ENCODE peak calls at places on chromosomes 11 and 22, in four cellular contexts. X is cardiac fibroblast, H is HFFc6, D is GM20000. P is an unnamed sample.
A peak's percentile ranks its signal among the peaks of the same experiment; 100 is the strongest.

GRCh38 chr11:99325807-99326206 is 305.1 kb downstream of the CNTN5 start:
- DNase-seq in X (peak; percentile 97), H (no peak), D (no peak), P (peak; percentile 98)

GRCh38 chr11:14443642-14444041 is 56.0 kb downstream of the COPB1 start:
- DNase-seq in X (peak; percentile 47), H (peak; percentile 79), D (no peak), P (peak; percentile 48)

GRCh38 chr11:47179655-47179991 is 2.9 kb upstream of the ARFGAP2 start:
- DNase-seq in X (peak; percentile 53), H (peak; percentile 33), D (peak; percentile 84), P (peak; percentile 63)

GRCh38 chr11:279040-279965 is 1.1 kb downstream of the NLRP6 start:
- DNase-seq in X (no peak), H (no peak), D (peak; percentile 49), P (no peak)

GRCh38 chr11:108558222-108558621 is 35.3 kb downstream of the EXPH5 start:
- DNase-seq in X (no peak), H (no peak), D (peak; percentile 49), P (no peak)

GRCh38 chr22:36375071-36375980 is 12.4 kb downstream of the MYH9 start:
- DNase-seq in X (peak; percentile 49), H (no peak), D (no peak), P (no peak)

GRCh38 chr22:29380032-29380781 is 8.2 kb downstream of the AP1B1 start:
- DNase-seq in X (peak; percentile 52), H (peak; percentile 82), D (no peak), P (no peak)

GRCh38 chr11:47667135-47667534 is 24.8 kb upstream of the MTCH2 start:
- DNase-seq in X (no peak), H (no peak), D (no peak), P (no peak)

GRCh38 chr11:78327945-78328344 is 89.7 kb downstream of the GAB2 start:
- DNase-seq in X (no peak), H (no peak), D (no peak), P (no peak)

GRCh38 chr11:24389575-24389974 is 107.3 kb upstream of the LUZP2 start:
- DNase-seq in X (no peak), H (no peak), D (no peak), P (no peak)

GRCh38 chr11:34570584-34570983 is 50.3 kb upstream of the EHF start:
- DNase-seq in X (peak; percentile 37), H (peak; percentile 13), D (no peak), P (peak; percentile 17)

GRCh38 chr11:119376197-119376847 is 5.2 kb downstream of the USP2 start:
- DNase-seq in X (no peak), H (no peak), D (no peak), P (no peak)

GRCh38 chr11:1036931-1037330 is 413 bp upstream of the MUC6 start:
- DNase-seq in X (no peak), H (no peak), D (no peak), P (no peak)

GRCh38 chr11:93330446-93330984 is at the start of gene DEUP1:
- DNase-seq in X (no peak), H (no peak), D (peak; percentile 33), P (peak; percentile 4)

GRCh38 chr22:39364646-39365405 is 15.0 kb downstream of the SYNGR1 start:
- DNase-seq in X (no peak), H (peak; percentile 50), D (no peak), P (no peak)

GRCh38 chr11:74255741-74256369 is 55.6 kb downstream of the P4HA3 start:
- DNase-seq in X (peak; percentile 79), H (peak; percentile 29), D (peak; percentile 70), P (peak; percentile 84)

GRCh38 chr11:117071344-117071787 is 26.9 kb downstream of the SIK3 start:
- DNase-seq in X (peak; percentile 24), H (no peak), D (no peak), P (peak; percentile 49)

GRCh38 chr22:31244044-31244942 is 32.2 kb downstream of the LIMK2 start:
- DNase-seq in X (peak; percentile 90), H (peak; percentile 63), D (no peak), P (peak; percentile 93)

GRCh38 chr22:22400099-22400498 is 108.4 kb downstream of the ZNF280B start:
- DNase-seq in X (no peak), H (no peak), D (no peak), P (no peak)

GRCh38 chr11:86106916-86107315 is 38.0 kb upstream of the PICALM start:
- DNase-seq in X (peak; percentile 61), H (peak; percentile 58), D (no peak), P (peak; percentile 9)

GRCh38 chr11:69014084-69014935 is 1.3 kb upstream of the MRGPRF start:
- DNase-seq in X (no peak), H (no peak), D (no peak), P (peak; percentile 34)

GRCh38 chr11:67288452-67289225 is 464 bp upstream of the ANKRD13D start:
- DNase-seq in X (peak; percentile 92), H (peak; percentile 79), D (peak; percentile 97), P (peak; percentile 95)

GRCh38 chr22:27651486-27651885 is 150.1 kb downstream of the MN1 start:
- DNase-seq in X (no peak), H (no peak), D (no peak), P (no peak)

GRCh38 chr11:118924591-118925585 is 838 bp downstream of the BCL9L start:
- DNase-seq in X (peak; percentile 43), H (no peak), D (peak; percentile 86), P (peak; percentile 53)

GRCh38 chr11:31820438-31820818 is 9.3 kb upstream of the PAX6 start:
- DNase-seq in X (no peak), H (no peak), D (peak; percentile 22), P (no peak)

GRCh38 chr11:67120456-67120855 is 1.4 kb downstream of the KDM2A start:
- DNase-seq in X (no peak), H (no peak), D (no peak), P (no peak)

GRCh38 chr11:117915219-117915618 is 14.0 kb downstream of the TMPRSS13 start:
- DNase-seq in X (no peak), H (no peak), D (no peak), P (no peak)

GRCh38 chr11:122668562-122669090 is 13.1 kb downstream of the UBASH3B start:
- DNase-seq in X (peak; percentile 95), H (peak; percentile 74), D (no peak), P (no peak)

GRCh38 chr11:2389344-2390026 is 11.1 kb upstream of the TSSC4 start:
- DNase-seq in X (no peak), H (no peak), D (no peak), P (no peak)

GRCh38 chr22:28232231-28232630 is 313.2 kb upstream of the PITPNB start:
- DNase-seq in X (no peak), H (no peak), D (no peak), P (peak; percentile 32)

GRCh38 chr11:19218801-19219460 is 17.1 kb upstream of the CSRP3 start:
- DNase-seq in X (no peak), H (no peak), D (no peak), P (no peak)

GRCh38 chr11:130383363-130384168 is 44.8 kb downstream of the ADAMTS8 start:
- DNase-seq in X (peak; percentile 71), H (peak; percentile 75), D (no peak), P (peak; percentile 99)

GRCh38 chr22:17307566-17307965 is 61.7 kb upstream of the CECR2 start:
- DNase-seq in X (no peak), H (no peak), D (no peak), P (no peak)

GRCh38 chr22:49301398-49302149 is 526.1 kb downstream of the BRD1 start:
- DNase-seq in X (no peak), H (no peak), D (no peak), P (no peak)

GRCh38 chr11:3022982-3023381 is 30.9 kb upstream of the NAP1L4 start:
- DNase-seq in X (peak; percentile 81), H (peak; percentile 63), D (no peak), P (peak; percentile 96)

GRCh38 chr22:18136563-18137320 is 13.2 kb upstream of the USP18 start:
- DNase-seq in X (no peak), H (no peak), D (no peak), P (no peak)

GRCh38 chr11:111694851-111695250 is 71.3 kb downstream of the PPP2R1B start:
- DNase-seq in X (peak; percentile 84), H (no peak), D (peak; percentile 5), P (peak; percentile 96)

GRCh38 chr11:76424891-76425290 is 19.9 kb upstream of the EMSY start:
- DNase-seq in X (no peak), H (no peak), D (no peak), P (no peak)

GRCh38 chr11:76415073-76415472 is 29.7 kb upstream of the EMSY start:
- DNase-seq in X (no peak), H (no peak), D (no peak), P (no peak)

GRCh38 chr11:76424379-76424778 is 20.4 kb upstream of the EMSY start:
- DNase-seq in X (no peak), H (no peak), D (peak; percentile 55), P (no peak)

GRCh38 chr11:76419896-76420295 is 24.9 kb upstream of the EMSY start:
- DNase-seq in X (peak; percentile 4), H (no peak), D (peak; percentile 21), P (peak; percentile 4)
- TF ChIP-seq CTCF in X (peak; percentile 40), H (peak; percentile 39), D (peak; percentile 52), P (peak; percentile 40)

GRCh38 chr22:44215287-44215686 is 34.6 kb downstream of the PARVG start:
- DNase-seq in X (no peak), H (no peak), D (peak; percentile 2), P (no peak)
- TF ChIP-seq CTCF in X (no peak), H (no peak), D (no peak), P (no peak)

DNA sequence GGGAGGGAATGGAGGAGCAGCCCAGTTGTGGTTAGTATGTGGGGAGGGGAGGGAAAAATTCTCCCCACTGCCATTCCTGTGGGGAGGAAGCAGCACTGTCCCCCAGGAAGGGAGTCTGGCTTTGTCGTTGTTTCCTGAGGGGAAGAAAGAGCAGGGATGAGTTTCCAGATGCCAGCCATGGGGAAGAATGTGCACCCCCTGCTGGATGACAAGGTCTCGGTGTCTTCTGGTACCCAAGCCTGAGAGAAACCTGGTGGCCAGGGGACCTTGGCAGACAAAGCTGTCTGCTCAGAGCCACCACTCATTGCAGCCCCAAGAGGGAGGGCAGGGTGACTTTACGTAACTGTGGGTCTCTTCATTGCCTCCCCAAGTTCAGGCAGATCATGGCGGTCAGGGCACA is 81.3 kb upstream of the CD82 start:
- DNase-seq in X (peak; percentile 42), H (peak; percentile 27), D (peak; percentile 23), P (peak; percentile 33)
- TF ChIP-seq CTCF in X (peak; percentile 55), H (peak; percentile 74), D (no peak), P (peak; percentile 62)

DNA sequence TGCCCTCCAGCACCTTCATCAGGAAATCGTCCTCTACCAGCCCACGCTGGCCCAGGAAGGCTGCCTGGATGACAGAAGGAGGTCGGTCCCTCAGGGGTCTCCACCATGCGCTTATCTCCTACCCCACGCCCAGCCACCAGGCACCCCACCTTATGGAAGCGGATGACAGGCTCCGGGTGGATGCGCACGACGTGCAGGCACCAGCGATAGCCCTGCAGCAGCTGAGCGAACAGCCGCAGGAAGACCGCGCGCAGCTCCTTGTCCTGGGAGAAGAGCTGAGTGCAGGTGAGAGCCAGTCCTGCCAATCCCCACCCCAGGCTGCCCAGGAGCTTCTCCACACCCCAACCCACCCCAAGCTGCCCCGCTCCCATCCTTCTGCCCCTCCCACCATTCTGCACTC is 9.8 kb downstream of the SBF1 start:
- DNase-seq in X (no peak), H (no peak), D (no peak), P (no peak)
- TF ChIP-seq CTCF in X (no peak), H (no peak), D (no peak), P (no peak)